ENCODE peak calls at places on chromosome 2, in ten cellular contexts. M is mesothelial cell of epicardium; X is MCF 10A; B is T follicular helper cell; O is activated naive CD4-positive, alpha-beta T cell treated with Interleukin-2 at 50 U/mL for 16 hours; R is endothelial cell; U is GM20000; C is activated effector memory CD4-positive, alpha-beta T cell treated with Interleukin-2 at 50 U/mL for 16 hours; H is dermis microvascular lymphatic vessel endothelial cell; D is Calu3. N is an unnamed sample.

GRCh38 chr2:7845332-7845731 is 836.5 kb upstream of the ID2 start:
- DNase-seq in X (no peak), O (no peak), C (no peak), M (no peak), H (no peak), U (no peak), D (no peak), R (no peak), B (no peak), N (no peak)

GRCh38 chr2:169105433-169105832 is 36.1 kb downstream of the DHRS9 start:
- DNase-seq in U (no peak), X (no peak), R (no peak), O (no peak), C (no peak), D (no peak), M (no peak), H (no peak), B (no peak), N (no peak)

GRCh38 chr2:175441361-175441760 is 259.9 kb upstream of the ATP5MC3 start:
- DNase-seq in M (no peak), R (no peak), C (no peak), D (no peak), H (no peak), X (no peak), U (no peak), O (no peak), B (no peak), N (no peak)

GRCh38 chr2:32135409-32135808 is 30.3 kb upstream of the SLC30A6 start:
- DNase-seq in M (no peak), B (no peak), R (no peak), C (no peak), X (peak; percentile 67), D (peak; percentile 63), O (no peak), H (peak; percentile 22), U (peak; percentile 39), N (peak; percentile 41)

GRCh38 chr2:239671916-239672849 is 271.4 kb upstream of the HDAC4 start:
- DNase-seq in R (no peak), X (no peak), B (no peak), O (no peak), M (no peak), D (no peak), H (no peak), C (no peak), U (no peak), N (no peak)

GRCh38 chr2:140504596-140504995 is 1626.2 kb downstream of the LRP1B start:
- DNase-seq in M (no peak), H (no peak), C (no peak), O (no peak), B (no peak), X (no peak), D (no peak), U (no peak), R (no peak), N (no peak)

GRCh38 chr2:109500910-109501309 is 112.9 kb downstream of the SEPTIN10 start:
- DNase-seq in H (no peak), B (no peak), C (no peak), D (no peak), R (no peak), O (no peak), M (no peak), X (no peak), U (no peak), N (no peak)

GRCh38 chr2:94996401-94997100 is 29.0 kb upstream of the MAL start:
- DNase-seq in C (no peak), X (no peak), M (no peak), B (no peak), R (no peak), O (no peak), D (no peak), U (no peak), H (no peak), N (no peak)

GRCh38 chr2:19929226-19929625 is 27.4 kb upstream of the TTC32 start:
- DNase-seq in O (no peak), X (no peak), M (no peak), H (no peak), C (no peak), D (no peak), B (no peak), U (no peak), R (no peak), N (no peak)

GRCh38 chr2:233152541-233152940 is 92.4 kb downstream of the INPP5D start:
- DNase-seq in B (no peak), M (no peak), D (no peak), H (no peak), O (no peak), R (no peak), U (no peak), X (no peak), C (no peak), N (no peak)

GRCh38 chr2:12106440-12107080 is 360.1 kb downstream of the LPIN1 start:
- DNase-seq in O (peak; percentile 27), U (no peak), B (no peak), C (no peak), X (peak; percentile 97), H (no peak), R (no peak), M (no peak), D (peak; percentile 64), N (peak; percentile 97)

GRCh38 chr2:14675489-14675888 is 43.0 kb downstream of the LRATD1 start:
- DNase-seq in M (no peak), U (no peak), D (no peak), B (no peak), R (no peak), H (no peak), X (no peak), O (no peak), C (no peak), N (no peak)

GRCh38 chr2:215573495-215573894 is 137.6 kb upstream of the FN1 start:
- DNase-seq in H (no peak), U (no peak), C (no peak), M (no peak), O (no peak), X (no peak), B (no peak), D (no peak), R (no peak), N (no peak)

GRCh38 chr2:235960011-235960715 is 208.0 kb downstream of the GBX2 start:
- DNase-seq in D (no peak), X (no peak), R (no peak), M (no peak), O (no peak), H (no peak), B (no peak), U (no peak), C (no peak), N (no peak)

GRCh38 chr2:222000326-222000725 is 298.5 kb downstream of the PAX3 start:
- DNase-seq in X (peak; percentile 73), R (no peak), U (no peak), B (no peak), C (no peak), O (no peak), D (peak; percentile 4), H (no peak), M (no peak), N (no peak)

GRCh38 chr2:144826105-144826504 is 306.2 kb upstream of the ZEB2 start:
- DNase-seq in H (no peak), B (no peak), U (no peak), R (no peak), C (no peak), X (no peak), M (no peak), D (no peak), O (no peak), N (no peak)

GRCh38 chr2:123080331-123080730 is 944.8 kb upstream of the CNTNAP5 start:
- DNase-seq in D (no peak), B (no peak), O (no peak), H (no peak), X (peak; percentile 22), M (no peak), C (no peak), U (no peak), R (no peak), N (no peak)

GRCh38 chr2:207815254-207815653 is 45.5 kb upstream of the FZD5 start:
- DNase-seq in B (no peak), M (no peak), R (no peak), C (no peak), X (no peak), U (no peak), O (no peak), H (peak; percentile 26), D (no peak), N (no peak)